ENCODE peak calls at places on chromosomes 12 and 14, in eight cellular contexts. One of them, this sample, is unnamed.

GRCh38 chr14:28762949-28763313 is 3.7 kb upstream of the FOXG1 start:
- DNase-seq in epithelial cell of esophagus: no peak
- DNase-seq in stimulated activated CD8-positive, alpha-beta memory T cell treated with anti-CD3 and anti-CD28 coated beads, Interleukin-4, amount 100 ng/mL, for 1 hour: no peak
- DNase-seq in GM04504: no peak
- DNase-seq in NCI-H748 treated with DMSO at 0.1 percent for 48 hours: no peak
- DNase-seq in ovary: no peak
- DNase-seq in mesenteric fat pad: no peak
- DNase-seq in left cardiac atrium: no peak
- DNase-seq in this sample: no peak

GRCh38 chr14:52054678-52055077 is 14.2 kb downstream of the NID2 start:
- DNase-seq in left cardiac atrium: no peak
- DNase-seq in mesenteric fat pad: no peak
- DNase-seq in NCI-H748 treated with DMSO at 0.1 percent for 48 hours: no peak
- DNase-seq in GM04504: no peak
- DNase-seq in ovary: no peak
- DNase-seq in epithelial cell of esophagus: no peak
- DNase-seq in stimulated activated CD8-positive, alpha-beta memory T cell treated with anti-CD3 and anti-CD28 coated beads, Interleukin-4, amount 100 ng/mL, for 1 hour: no peak
- DNase-seq in this sample: no peak

GRCh38 chr14:90483551-90483950 is 86.7 kb downstream of the CALM1 start:
- DNase-seq in mesenteric fat pad: peak
- DNase-seq in left cardiac atrium: no peak
- DNase-seq in stimulated activated CD8-positive, alpha-beta memory T cell treated with anti-CD3 and anti-CD28 coated beads, Interleukin-4, amount 100 ng/mL, for 1 hour: no peak
- DNase-seq in NCI-H748 treated with DMSO at 0.1 percent for 48 hours: peak
- DNase-seq in ovary: no peak
- DNase-seq in GM04504: no peak
- DNase-seq in epithelial cell of esophagus: peak
- DNase-seq in this sample: peak

GRCh38 chr12:24856541-24856940 is 92.4 kb downstream of the BCAT1 start:
- DNase-seq in mesenteric fat pad: no peak
- DNase-seq in NCI-H748 treated with DMSO at 0.1 percent for 48 hours: no peak
- DNase-seq in epithelial cell of esophagus: no peak
- DNase-seq in stimulated activated CD8-positive, alpha-beta memory T cell treated with anti-CD3 and anti-CD28 coated beads, Interleukin-4, amount 100 ng/mL, for 1 hour: no peak
- DNase-seq in GM04504: no peak
- DNase-seq in ovary: no peak
- DNase-seq in left cardiac atrium: no peak
- DNase-seq in this sample: peak

GRCh38 chr12:120366884-120367251 is 2.1 kb downstream of the MSI1 start:
- DNase-seq in epithelial cell of esophagus: no peak
- DNase-seq in GM04504: no peak
- DNase-seq in ovary: no peak
- DNase-seq in NCI-H748 treated with DMSO at 0.1 percent for 48 hours: no peak
- DNase-seq in left cardiac atrium: no peak
- DNase-seq in mesenteric fat pad: no peak
- DNase-seq in stimulated activated CD8-positive, alpha-beta memory T cell treated with anti-CD3 and anti-CD28 coated beads, Interleukin-4, amount 100 ng/mL, for 1 hour: no peak
- DNase-seq in this sample: no peak

GRCh38 chr14:46344327-46344937 is 307.1 kb downstream of the RPL10L start:
- DNase-seq in stimulated activated CD8-positive, alpha-beta memory T cell treated with anti-CD3 and anti-CD28 coated beads, Interleukin-4, amount 100 ng/mL, for 1 hour: no peak
- DNase-seq in GM04504: peak
- DNase-seq in epithelial cell of esophagus: peak
- DNase-seq in ovary: no peak
- DNase-seq in mesenteric fat pad: no peak
- DNase-seq in left cardiac atrium: no peak
- DNase-seq in NCI-H748 treated with DMSO at 0.1 percent for 48 hours: peak
- DNase-seq in this sample: peak

GRCh38 chr12:4034926-4035325 is 161.7 kb upstream of the PARP11 start:
- DNase-seq in stimulated activated CD8-positive, alpha-beta memory T cell treated with anti-CD3 and anti-CD28 coated beads, Interleukin-4, amount 100 ng/mL, for 1 hour: no peak
- DNase-seq in mesenteric fat pad: no peak
- DNase-seq in ovary: no peak
- DNase-seq in left cardiac atrium: no peak
- DNase-seq in NCI-H748 treated with DMSO at 0.1 percent for 48 hours: no peak
- DNase-seq in epithelial cell of esophagus: no peak
- DNase-seq in GM04504: no peak
- DNase-seq in this sample: no peak

GRCh38 chr12:3195337-3195736 is 118.2 kb downstream of the TSPAN9 start:
- DNase-seq in epithelial cell of esophagus: no peak
- DNase-seq in left cardiac atrium: no peak
- DNase-seq in ovary: no peak
- DNase-seq in NCI-H748 treated with DMSO at 0.1 percent for 48 hours: no peak
- DNase-seq in GM04504: no peak
- DNase-seq in stimulated activated CD8-positive, alpha-beta memory T cell treated with anti-CD3 and anti-CD28 coated beads, Interleukin-4, amount 100 ng/mL, for 1 hour: no peak
- DNase-seq in mesenteric fat pad: no peak
- DNase-seq in this sample: no peak

GRCh38 chr14:96986701-96987474 is 189.7 kb downstream of the VRK1 start:
- DNase-seq in ovary: no peak
- DNase-seq in GM04504: no peak
- DNase-seq in left cardiac atrium: no peak
- DNase-seq in NCI-H748 treated with DMSO at 0.1 percent for 48 hours: no peak
- DNase-seq in stimulated activated CD8-positive, alpha-beta memory T cell treated with anti-CD3 and anti-CD28 coated beads, Interleukin-4, amount 100 ng/mL, for 1 hour: no peak
- DNase-seq in mesenteric fat pad: no peak
- DNase-seq in epithelial cell of esophagus: no peak
- DNase-seq in this sample: no peak

GRCh38 chr12:106284294-106285105 is 18.0 kb upstream of the TCP11L2 start:
- DNase-seq in stimulated activated CD8-positive, alpha-beta memory T cell treated with anti-CD3 and anti-CD28 coated beads, Interleukin-4, amount 100 ng/mL, for 1 hour: no peak
- DNase-seq in GM04504: no peak
- DNase-seq in left cardiac atrium: no peak
- DNase-seq in mesenteric fat pad: no peak
- DNase-seq in NCI-H748 treated with DMSO at 0.1 percent for 48 hours: no peak
- DNase-seq in ovary: no peak
- DNase-seq in epithelial cell of esophagus: peak
- DNase-seq in this sample: no peak

GRCh38 chr12:67925077-67925476 is 64.2 kb upstream of the IFNG-AS1 start:
- DNase-seq in GM04504: no peak
- DNase-seq in stimulated activated CD8-positive, alpha-beta memory T cell treated with anti-CD3 and anti-CD28 coated beads, Interleukin-4, amount 100 ng/mL, for 1 hour: no peak
- DNase-seq in NCI-H748 treated with DMSO at 0.1 percent for 48 hours: no peak
- DNase-seq in left cardiac atrium: no peak
- DNase-seq in epithelial cell of esophagus: no peak
- DNase-seq in ovary: no peak
- DNase-seq in mesenteric fat pad: no peak
- DNase-seq in this sample: no peak

GRCh38 chr12:8675471-8676083 is 13.0 kb upstream of the MFAP5 start:
- DNase-seq in GM04504: no peak
- DNase-seq in epithelial cell of esophagus: no peak
- DNase-seq in mesenteric fat pad: no peak
- DNase-seq in stimulated activated CD8-positive, alpha-beta memory T cell treated with anti-CD3 and anti-CD28 coated beads, Interleukin-4, amount 100 ng/mL, for 1 hour: no peak
- DNase-seq in ovary: no peak
- DNase-seq in left cardiac atrium: no peak
- DNase-seq in NCI-H748 treated with DMSO at 0.1 percent for 48 hours: no peak
- DNase-seq in this sample: no peak

GRCh38 chr14:100586520-100587247 is 533 bp downstream of the BEGAIN start:
- DNase-seq in NCI-H748 treated with DMSO at 0.1 percent for 48 hours: peak
- DNase-seq in mesenteric fat pad: peak
- DNase-seq in left cardiac atrium: peak
- DNase-seq in GM04504: no peak
- DNase-seq in stimulated activated CD8-positive, alpha-beta memory T cell treated with anti-CD3 and anti-CD28 coated beads, Interleukin-4, amount 100 ng/mL, for 1 hour: no peak
- DNase-seq in ovary: no peak
- DNase-seq in epithelial cell of esophagus: peak
- DNase-seq in this sample: peak

GRCh38 chr12:121793836-121794531 is 496 bp upstream of the RHOF start:
- DNase-seq in stimulated activated CD8-positive, alpha-beta memory T cell treated with anti-CD3 and anti-CD28 coated beads, Interleukin-4, amount 100 ng/mL, for 1 hour: peak
- DNase-seq in epithelial cell of esophagus: peak
- DNase-seq in NCI-H748 treated with DMSO at 0.1 percent for 48 hours: peak
- DNase-seq in left cardiac atrium: peak
- DNase-seq in mesenteric fat pad: peak
- DNase-seq in ovary: peak
- DNase-seq in GM04504: peak
- DNase-seq in this sample: peak

GRCh38 chr12:49662998-49663843 is 39.9 kb downstream of the PRPF40B start:
- DNase-seq in GM04504: peak
- DNase-seq in stimulated activated CD8-positive, alpha-beta memory T cell treated with anti-CD3 and anti-CD28 coated beads, Interleukin-4, amount 100 ng/mL, for 1 hour: peak
- DNase-seq in left cardiac atrium: peak
- DNase-seq in epithelial cell of esophagus: peak
- DNase-seq in ovary: peak
- DNase-seq in NCI-H748 treated with DMSO at 0.1 percent for 48 hours: no peak
- DNase-seq in mesenteric fat pad: peak
- DNase-seq in this sample: no peak

GRCh38 chr12:57459750-57460400 is at the start of gene GLI1:
- DNase-seq in ovary: no peak
- DNase-seq in epithelial cell of esophagus: no peak
- DNase-seq in mesenteric fat pad: no peak
- DNase-seq in stimulated activated CD8-positive, alpha-beta memory T cell treated with anti-CD3 and anti-CD28 coated beads, Interleukin-4, amount 100 ng/mL, for 1 hour: no peak
- DNase-seq in GM04504: no peak
- DNase-seq in left cardiac atrium: no peak
- DNase-seq in NCI-H748 treated with DMSO at 0.1 percent for 48 hours: no peak
- DNase-seq in this sample: no peak

GRCh38 chr14:77031680-77032482 is 3.4 kb upstream of the IRF2BPL start:
- DNase-seq in left cardiac atrium: peak
- DNase-seq in ovary: peak
- DNase-seq in epithelial cell of esophagus: peak
- DNase-seq in stimulated activated CD8-positive, alpha-beta memory T cell treated with anti-CD3 and anti-CD28 coated beads, Interleukin-4, amount 100 ng/mL, for 1 hour: no peak
- DNase-seq in NCI-H748 treated with DMSO at 0.1 percent for 48 hours: no peak
- DNase-seq in mesenteric fat pad: no peak
- DNase-seq in GM04504: no peak
- DNase-seq in this sample: no peak

GRCh38 chr12:11863478-11863906 is 207.2 kb upstream of the BCL2L14 start:
- DNase-seq in NCI-H748 treated with DMSO at 0.1 percent for 48 hours: no peak
- DNase-seq in epithelial cell of esophagus: no peak
- DNase-seq in left cardiac atrium: peak
- DNase-seq in stimulated activated CD8-positive, alpha-beta memory T cell treated with anti-CD3 and anti-CD28 coated beads, Interleukin-4, amount 100 ng/mL, for 1 hour: no peak
- DNase-seq in GM04504: no peak
- DNase-seq in ovary: peak
- DNase-seq in mesenteric fat pad: no peak
- DNase-seq in this sample: peak

GRCh38 chr14:77303417-77304156 is 17.1 kb downstream of the POMT2 start:
- DNase-seq in GM04504: peak
- DNase-seq in ovary: no peak
- DNase-seq in mesenteric fat pad: peak
- DNase-seq in left cardiac atrium: no peak
- DNase-seq in NCI-H748 treated with DMSO at 0.1 percent for 48 hours: no peak
- DNase-seq in stimulated activated CD8-positive, alpha-beta memory T cell treated with anti-CD3 and anti-CD28 coated beads, Interleukin-4, amount 100 ng/mL, for 1 hour: no peak
- DNase-seq in epithelial cell of esophagus: peak
- DNase-seq in this sample: no peak

GRCh38 chr12:108571604-108572165 is 9.3 kb downstream of the ISCU start:
- DNase-seq in NCI-H748 treated with DMSO at 0.1 percent for 48 hours: no peak
- DNase-seq in stimulated activated CD8-positive, alpha-beta memory T cell treated with anti-CD3 and anti-CD28 coated beads, Interleukin-4, amount 100 ng/mL, for 1 hour: no peak
- DNase-seq in mesenteric fat pad: no peak
- DNase-seq in left cardiac atrium: no peak
- DNase-seq in epithelial cell of esophagus: no peak
- DNase-seq in ovary: no peak
- DNase-seq in GM04504: no peak
- DNase-seq in this sample: no peak

GRCh38 chr14:66650491-66650911 is 142.6 kb downstream of the GPHN start:
- DNase-seq in mesenteric fat pad: no peak
- DNase-seq in ovary: no peak
- DNase-seq in stimulated activated CD8-positive, alpha-beta memory T cell treated with anti-CD3 and anti-CD28 coated beads, Interleukin-4, amount 100 ng/mL, for 1 hour: no peak
- DNase-seq in GM04504: no peak
- DNase-seq in NCI-H748 treated with DMSO at 0.1 percent for 48 hours: no peak
- DNase-seq in epithelial cell of esophagus: peak
- DNase-seq in left cardiac atrium: no peak
- DNase-seq in this sample: no peak

GRCh38 chr14:64363265-64363840 is 24.8 kb upstream of the MTHFD1 start:
- DNase-seq in ovary: no peak
- DNase-seq in stimulated activated CD8-positive, alpha-beta memory T cell treated with anti-CD3 and anti-CD28 coated beads, Interleukin-4, amount 100 ng/mL, for 1 hour: no peak
- DNase-seq in GM04504: no peak
- DNase-seq in NCI-H748 treated with DMSO at 0.1 percent for 48 hours: no peak
- DNase-seq in left cardiac atrium: no peak
- DNase-seq in epithelial cell of esophagus: peak
- DNase-seq in mesenteric fat pad: no peak
- DNase-seq in this sample: no peak

GRCh38 chr14:91568626-91569025 is 58.5 kb upstream of the PPP4R3A start:
- DNase-seq in GM04504: no peak
- DNase-seq in stimulated activated CD8-positive, alpha-beta memory T cell treated with anti-CD3 and anti-CD28 coated beads, Interleukin-4, amount 100 ng/mL, for 1 hour: no peak
- DNase-seq in ovary: no peak
- DNase-seq in left cardiac atrium: no peak
- DNase-seq in NCI-H748 treated with DMSO at 0.1 percent for 48 hours: no peak
- DNase-seq in mesenteric fat pad: no peak
- DNase-seq in epithelial cell of esophagus: no peak
- DNase-seq in this sample: no peak